ENCODE peak calls at places on chromosomes 1 and 21, in eight cellular contexts. U, N, O, H, V, Z, R and K are unnamed samples. For H3K4me1, the result is how much of the 10 kb centered on the place peaks cover.

GRCh38 chr1:208117817-208118216 is 126.4 kb downstream of the PLXNA2 start:
- DNase-seq in U (no peak), N (no peak), O (no peak), H (no peak), V (no peak), Z (no peak), R (no peak), K (no peak)

GRCh38 chr1:176208034-176208433 is 948 bp upstream of the COP1 start:
- DNase-seq in U (no peak), N (no peak), O (no peak), H (no peak), V (no peak), Z (no peak), R (peak), K (no peak)

GRCh38 chr1:241203817-241204216 is 153.2 kb downstream of the RGS7 start:
- DNase-seq in U (no peak), N (no peak), O (no peak), H (no peak), V (no peak), Z (no peak), R (no peak), K (no peak)

GRCh38 chr1:115771847-115772457 is 3.4 kb upstream of the CASQ2 start:
- DNase-seq in U (peak), N (no peak), O (peak), H (peak), V (peak), Z (peak), R (peak), K (peak)

GRCh38 chr1:52658795-52659194 is 25.8 kb downstream of the SHISAL2A start:
- DNase-seq in U (no peak), N (no peak), O (no peak), H (no peak), V (no peak), Z (no peak), R (no peak), K (no peak)

GRCh38 chr1:248243204-248243603 is 12.0 kb downstream of the OR2M4 start:
- DNase-seq in U (no peak), N (no peak), O (peak), H (no peak), V (no peak), Z (no peak), R (peak), K (peak)

GRCh38 chr21:43864806-43865470 is at the start of gene AGPAT3:
- DNase-seq in U (no peak), N (peak), O (no peak), H (no peak), V (no peak), Z (no peak), R (peak), K (no peak)

GRCh38 chr1:151293093-151293492 is 11.0 kb downstream of the ZNF687 start:
- DNase-seq in U (no peak), N (no peak), O (no peak), H (no peak), V (no peak), Z (no peak), R (no peak), K (no peak)

GRCh38 chr1:66624412-66625060 is 90.6 kb downstream of the SGIP1 start:
- DNase-seq in U (no peak), N (no peak), O (no peak), H (no peak), V (no peak), Z (no peak), R (no peak), K (peak)

GRCh38 chr1:108843390-108844188 is 13.3 kb downstream of the AKNAD1 start:
- DNase-seq in U (no peak), N (no peak), O (no peak), H (no peak), V (no peak), Z (no peak), R (no peak), K (no peak)

GRCh38 chr1:176989023-176989422 is 175.5 kb downstream of the ASTN1 start:
- DNase-seq in U (no peak), N (no peak), O (no peak), H (no peak), V (no peak), Z (no peak), R (no peak), K (no peak)

GRCh38 chr1:151189638-151190445 is at the start of gene VPS72:
- DNase-seq in U (peak), N (peak), O (peak), H (peak), V (peak), Z (peak), R (peak), K (no peak)

GRCh38 chr1:1115136-1115829 is 606 bp downstream of the C1orf159 start:
- DNase-seq in U (peak), N (peak), O (no peak), H (no peak), V (no peak), Z (no peak), R (no peak), K (no peak)

GRCh38 chr1:93874025-93874651 is 4.9 kb downstream of the DNTTIP2 start:
- DNase-seq in U (no peak), N (no peak), O (peak), H (no peak), V (no peak), Z (no peak), R (peak), K (peak)

GRCh38 chr1:241156231-241156965 is 200.6 kb downstream of the RGS7 start:
- DNase-seq in U (peak), N (no peak), O (no peak), H (peak), V (no peak), Z (no peak), R (no peak), K (peak)

GRCh38 chr1:204382714-204383083 is 23.0 kb upstream of the PLEKHA6 start:
- DNase-seq in U (no peak), N (no peak), O (no peak), H (no peak), V (no peak), Z (no peak), R (no peak), K (no peak)

GRCh38 chr1:56644941-56645662 is at the start of gene PRKAA2:
- DNase-seq in U (peak), N (peak), O (peak), H (peak), V (no peak), Z (no peak), R (peak), K (no peak)

GRCh38 chr1:167186198-167186750 is 34.4 kb upstream of the POU2F1 start:
- DNase-seq in U (no peak), N (no peak), O (no peak), H (no peak), V (no peak), Z (no peak), R (no peak), K (no peak)

DNA sequence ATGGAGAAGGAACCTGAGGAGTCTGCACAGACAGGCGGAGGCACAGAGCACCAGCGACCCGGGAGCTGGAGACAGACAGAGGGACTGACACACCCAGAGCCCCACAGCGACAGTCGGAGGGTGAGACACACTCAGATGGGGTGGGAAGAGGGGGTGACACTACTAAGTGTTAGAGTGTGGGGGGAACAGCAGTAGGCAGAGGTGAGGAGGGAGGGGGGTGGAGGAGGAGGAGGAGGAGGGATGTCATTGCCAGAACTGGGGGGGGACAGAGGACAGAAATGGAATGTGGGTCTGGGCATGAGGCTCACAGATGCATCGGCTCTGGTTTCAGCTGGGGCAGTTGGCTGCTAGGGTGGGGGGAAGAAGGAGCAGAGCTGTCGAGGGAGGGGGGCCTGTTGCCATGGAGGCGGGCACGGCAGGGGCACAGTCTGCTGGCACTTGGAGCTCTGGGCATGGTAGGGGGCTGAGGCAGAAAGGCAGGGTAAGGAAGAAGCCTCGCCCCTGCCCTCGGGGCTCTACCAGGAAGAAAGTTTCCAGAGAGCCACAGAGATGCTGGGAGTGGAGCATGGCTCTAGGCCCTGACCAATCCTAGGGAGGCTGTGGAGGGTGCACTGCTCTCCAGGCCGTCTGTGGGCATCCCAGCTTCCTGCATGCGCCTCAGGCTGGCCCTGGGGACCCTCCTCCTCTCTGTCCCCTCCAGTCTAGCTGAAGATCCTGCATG is 37.3 kb downstream of the AHDC1 start:
- DNase-seq in U (no peak), N (no peak), O (no peak), H (no peak), V (no peak), Z (no peak), R (no peak), K (no peak)
- H3K4me3 ChIP-seq in U (no peak), N (no peak), O (no peak), H (no peak), V (no peak), Z (no peak), R (no peak), K (no peak)

GRCh38 chr1:9013824-9014223 is 12.4 kb downstream of the SLC2A7 start:
- DNase-seq in U (no peak), N (no peak), O (no peak), H (no peak), V (no peak), Z (no peak), R (no peak), K (no peak)

GRCh38 chr1:9008236-9008635 is 18.0 kb downstream of the SLC2A7 start:
- DNase-seq in U (peak), N (no peak), O (no peak), H (peak), V (no peak), Z (no peak), R (no peak), K (no peak)

GRCh38 chr1:9006956-9007615 is 19.1 kb downstream of the SLC2A7 start:
- DNase-seq in U (no peak), N (peak), O (no peak), H (no peak), V (no peak), Z (no peak), R (no peak), K (no peak)

GRCh38 chr1:9009438-9010366 is 16.5 kb downstream of the SLC2A7 start:
- DNase-seq in U (peak), N (peak), O (no peak), H (peak), V (no peak), Z (peak), R (peak), K (no peak)

GRCh38 chr1:9010781-9011323 is 15.4 kb downstream of the SLC2A7 start:
- DNase-seq in U (peak), N (no peak), O (no peak), H (no peak), V (no peak), Z (no peak), R (no peak), K (no peak)
- TF ChIP-seq POLR2AphosphoS5 in U (no peak), N (no peak), O (no peak), H (no peak), V (peak), Z (no peak), R (no peak), K (no peak)

GRCh38 chr1:25799346-25799720 is 660 bp upstream of the SELENON start:
- DNase-seq in U (no peak), N (no peak), O (no peak), H (no peak), V (no peak), Z (no peak), R (no peak), K (no peak)

GRCh38 chr1:25798666-25799345 is 1.2 kb upstream of the SELENON start:
- DNase-seq in U (no peak), N (no peak), O (no peak), H (no peak), V (no peak), Z (no peak), R (no peak), K (no peak)

GRCh38 chr1:25797939-25798338 is 2.1 kb upstream of the SELENON start:
- DNase-seq in U (no peak), N (no peak), O (peak), H (peak), V (no peak), Z (no peak), R (peak), K (no peak)

GRCh38 chr1:25800538-25801377 is 765 bp downstream of the SELENON start:
- DNase-seq in U (no peak), N (no peak), O (no peak), H (no peak), V (no peak), Z (no peak), R (no peak), K (no peak)

GRCh38 chr1:25799758-25800537 is at the start of gene SELENON:
- DNase-seq in U (peak), N (peak), O (peak), H (peak), V (peak), Z (no peak), R (peak), K (no peak)
- H3K4me1 ChIP-seq in U (under half), N (half or more), O (under half), H (half or more), V (under half), Z (under half), R (under half), K (under half)

DNA sequence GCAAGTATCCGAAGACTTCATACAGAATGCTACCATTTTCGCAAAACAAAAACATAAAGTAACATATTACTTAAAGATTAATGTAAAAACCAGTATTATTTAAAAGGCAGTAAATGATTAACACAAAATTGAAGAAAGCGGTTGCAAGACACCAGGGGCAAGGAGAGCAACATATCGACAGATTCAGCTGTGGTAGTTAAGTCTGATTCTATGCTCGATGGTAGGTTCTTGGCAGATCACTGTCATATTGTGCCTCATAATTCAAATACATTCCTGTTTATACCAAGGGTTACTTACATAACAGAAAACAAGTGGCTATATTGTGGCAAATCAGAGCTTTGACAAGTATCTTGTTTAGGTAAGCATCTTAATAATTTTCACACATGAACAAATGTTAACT is 37.7 kb downstream of the NRIP1 start:
- DNase-seq in U (no peak), N (no peak), O (no peak), H (no peak), V (no peak), Z (no peak), R (no peak), K (no peak)
- H3K4me3 ChIP-seq in U (no peak), N (no peak), O (no peak), H (no peak), V (no peak), Z (no peak), R (no peak), K (no peak)